ENCODE peak calls at places on chromosomes 12 and 14, in eight cellular contexts. One of them, this sample, is unnamed.

GRCh38 chr12:102659200-102659911 is 179.0 kb upstream of the IGF1 start:
- DNase-seq in endothelial cell: no peak
- DNase-seq in HFFc6: no peak
- DNase-seq in GM10248: no peak
- DNase-seq in activated B cell treated with CpG ODN at 0.5 μM for 24 hours: no peak
- DNase-seq in HCT116: no peak
- DNase-seq in PC-9: no peak
- DNase-seq in transverse colon: no peak
- DNase-seq in this sample: no peak

GRCh38 chr14:70741482-70741881 is 67.8 kb downstream of the MAP3K9 start:
- DNase-seq in endothelial cell: no peak
- DNase-seq in HFFc6: no peak
- DNase-seq in GM10248: no peak
- DNase-seq in activated B cell treated with CpG ODN at 0.5 μM for 24 hours: no peak
- DNase-seq in HCT116: no peak
- DNase-seq in PC-9: no peak
- DNase-seq in transverse colon: no peak
- DNase-seq in this sample: no peak

GRCh38 chr14:90381999-90382451 is 14.8 kb upstream of the CALM1 start:
- DNase-seq in endothelial cell: peak
- DNase-seq in HFFc6: no peak
- DNase-seq in GM10248: no peak
- DNase-seq in activated B cell treated with CpG ODN at 0.5 μM for 24 hours: no peak
- DNase-seq in HCT116: no peak
- DNase-seq in PC-9: no peak
- DNase-seq in transverse colon: peak
- DNase-seq in this sample: no peak

GRCh38 chr14:54675236-54676125 is 108.6 kb downstream of the SAMD4A start:
- DNase-seq in endothelial cell: no peak
- DNase-seq in HFFc6: no peak
- DNase-seq in GM10248: no peak
- DNase-seq in activated B cell treated with CpG ODN at 0.5 μM for 24 hours: no peak
- DNase-seq in HCT116: no peak
- DNase-seq in PC-9: no peak
- DNase-seq in transverse colon: no peak
- DNase-seq in this sample: no peak

GRCh38 chr14:99476864-99477263 is 3.8 kb downstream of the SETD3 start:
- DNase-seq in endothelial cell: no peak
- DNase-seq in HFFc6: peak
- DNase-seq in GM10248: no peak
- DNase-seq in activated B cell treated with CpG ODN at 0.5 μM for 24 hours: no peak
- DNase-seq in HCT116: no peak
- DNase-seq in PC-9: no peak
- DNase-seq in transverse colon: no peak
- DNase-seq in this sample: peak

GRCh38 chr12:93347054-93347786 is 30.5 kb upstream of the NUDT4 start:
- DNase-seq in endothelial cell: no peak
- DNase-seq in HFFc6: no peak
- DNase-seq in GM10248: no peak
- DNase-seq in activated B cell treated with CpG ODN at 0.5 μM for 24 hours: no peak
- DNase-seq in HCT116: no peak
- DNase-seq in PC-9: no peak
- DNase-seq in transverse colon: no peak
- DNase-seq in this sample: no peak

GRCh38 chr12:65119063-65119462 is 2.0 kb downstream of the WIF1 start:
- DNase-seq in endothelial cell: no peak
- DNase-seq in HFFc6: no peak
- DNase-seq in GM10248: no peak
- DNase-seq in activated B cell treated with CpG ODN at 0.5 μM for 24 hours: no peak
- DNase-seq in HCT116: no peak
- DNase-seq in PC-9: no peak
- DNase-seq in transverse colon: no peak
- DNase-seq in this sample: no peak

GRCh38 chr12:3432176-3432742 is 58.7 kb upstream of the PRMT8 start:
- DNase-seq in endothelial cell: no peak
- DNase-seq in HFFc6: no peak
- DNase-seq in GM10248: no peak
- DNase-seq in activated B cell treated with CpG ODN at 0.5 μM for 24 hours: no peak
- DNase-seq in HCT116: no peak
- DNase-seq in PC-9: no peak
- DNase-seq in transverse colon: peak
- DNase-seq in this sample: no peak

GRCh38 chr14:89058707-89059106 is 234.3 kb downstream of the TTC8 start:
- DNase-seq in endothelial cell: no peak
- DNase-seq in HFFc6: peak
- DNase-seq in GM10248: no peak
- DNase-seq in activated B cell treated with CpG ODN at 0.5 μM for 24 hours: no peak
- DNase-seq in HCT116: no peak
- DNase-seq in PC-9: no peak
- DNase-seq in transverse colon: no peak
- DNase-seq in this sample: no peak

GRCh38 chr12:45309826-45310626 is 94.1 kb downstream of the ANO6 start:
- DNase-seq in endothelial cell: no peak
- DNase-seq in HFFc6: peak
- DNase-seq in GM10248: no peak
- DNase-seq in activated B cell treated with CpG ODN at 0.5 μM for 24 hours: no peak
- DNase-seq in HCT116: no peak
- DNase-seq in PC-9: no peak
- DNase-seq in transverse colon: no peak
- DNase-seq in this sample: no peak

GRCh38 chr12:13745100-13745678 is 236.2 kb downstream of the GRIN2B start:
- DNase-seq in endothelial cell: no peak
- DNase-seq in HFFc6: no peak
- DNase-seq in GM10248: no peak
- DNase-seq in activated B cell treated with CpG ODN at 0.5 μM for 24 hours: no peak
- DNase-seq in HCT116: no peak
- DNase-seq in PC-9: no peak
- DNase-seq in transverse colon: peak
- DNase-seq in this sample: no peak

GRCh38 chr14:22220427-22220826 is 368.6 kb downstream of the DAD1 start:
- DNase-seq in endothelial cell: no peak
- DNase-seq in HFFc6: peak
- DNase-seq in GM10248: no peak
- DNase-seq in activated B cell treated with CpG ODN at 0.5 μM for 24 hours: no peak
- DNase-seq in HCT116: no peak
- DNase-seq in PC-9: no peak
- DNase-seq in transverse colon: no peak
- DNase-seq in this sample: no peak

GRCh38 chr14:105664691-105665090 is 138.3 kb downstream of the TMEM121 start:
- DNase-seq in endothelial cell: no peak
- DNase-seq in HFFc6: no peak
- DNase-seq in GM10248: no peak
- DNase-seq in activated B cell treated with CpG ODN at 0.5 μM for 24 hours: no peak
- DNase-seq in HCT116: no peak
- DNase-seq in PC-9: no peak
- DNase-seq in transverse colon: no peak
- DNase-seq in this sample: no peak

GRCh38 chr14:48747683-48748082 is 838.5 kb downstream of the RPS29 start:
- DNase-seq in endothelial cell: no peak
- DNase-seq in HFFc6: no peak
- DNase-seq in GM10248: no peak
- DNase-seq in activated B cell treated with CpG ODN at 0.5 μM for 24 hours: no peak
- DNase-seq in HCT116: no peak
- DNase-seq in PC-9: no peak
- DNase-seq in transverse colon: no peak
- DNase-seq in this sample: no peak

GRCh38 chr12:90621927-90622326 is 333.0 kb downstream of the CCER1 start:
- DNase-seq in endothelial cell: no peak
- DNase-seq in HFFc6: no peak
- DNase-seq in GM10248: no peak
- DNase-seq in activated B cell treated with CpG ODN at 0.5 μM for 24 hours: no peak
- DNase-seq in HCT116: no peak
- DNase-seq in PC-9: no peak
- DNase-seq in transverse colon: no peak
- DNase-seq in this sample: no peak

GRCh38 chr12:121861549-121862254 is 3.0 kb upstream of the HPD start:
- DNase-seq in endothelial cell: no peak
- DNase-seq in HFFc6: peak
- DNase-seq in GM10248: no peak
- DNase-seq in activated B cell treated with CpG ODN at 0.5 μM for 24 hours: no peak
- DNase-seq in HCT116: no peak
- DNase-seq in PC-9: no peak
- DNase-seq in transverse colon: no peak
- DNase-seq in this sample: no peak

GRCh38 chr12:574475-575128 is 88.6 kb downstream of the NINJ2 start:
- DNase-seq in endothelial cell: no peak
- DNase-seq in HFFc6: no peak
- DNase-seq in GM10248: no peak
- DNase-seq in activated B cell treated with CpG ODN at 0.5 μM for 24 hours: no peak
- DNase-seq in HCT116: peak
- DNase-seq in PC-9: no peak
- DNase-seq in transverse colon: no peak
- DNase-seq in this sample: no peak

GRCh38 chr12:117685115-117685926 is 283.5 kb downstream of the KSR2 start:
- DNase-seq in endothelial cell: peak
- DNase-seq in HFFc6: peak
- DNase-seq in GM10248: no peak
- DNase-seq in activated B cell treated with CpG ODN at 0.5 μM for 24 hours: no peak
- DNase-seq in HCT116: no peak
- DNase-seq in PC-9: peak
- DNase-seq in transverse colon: peak
- DNase-seq in this sample: no peak
- TF ChIP-seq CTCF in endothelial cell: peak
- TF ChIP-seq CTCF in HFFc6: peak
- TF ChIP-seq CTCF in GM10248: no peak
- TF ChIP-seq CTCF in activated B cell treated with CpG ODN at 0.5 μM for 24 hours: no peak
- TF ChIP-seq CTCF in HCT116: no peak
- TF ChIP-seq CTCF in PC-9: no peak
- TF ChIP-seq CTCF in transverse colon: no peak
- TF ChIP-seq CTCF in this sample: no peak

DNA sequence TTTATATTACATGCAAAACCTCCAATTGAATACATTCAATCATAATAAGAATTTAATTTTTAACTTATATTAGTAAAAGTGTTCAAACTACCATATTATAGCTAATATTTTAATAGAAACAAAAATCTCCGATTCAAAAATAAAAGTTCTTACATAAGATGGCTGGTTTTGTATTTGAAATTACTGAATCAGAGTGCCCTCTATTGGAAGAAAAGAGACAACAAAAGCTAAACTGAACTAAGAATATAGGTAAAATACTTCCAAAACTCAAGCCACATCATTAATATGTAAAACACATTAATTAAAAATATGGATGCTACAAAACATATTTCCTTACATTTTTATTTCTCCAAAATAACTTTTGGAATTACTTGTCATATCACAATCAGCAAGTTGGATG is 120.3 kb downstream of the GARIN6 start:
- DNase-seq in endothelial cell: no peak
- DNase-seq in HFFc6: no peak
- DNase-seq in GM10248: peak
- DNase-seq in activated B cell treated with CpG ODN at 0.5 μM for 24 hours: no peak
- DNase-seq in HCT116: peak
- DNase-seq in PC-9: no peak
- DNase-seq in transverse colon: no peak
- DNase-seq in this sample: no peak
- TF ChIP-seq CTCF in endothelial cell: peak
- TF ChIP-seq CTCF in HFFc6: peak
- TF ChIP-seq CTCF in GM10248: peak
- TF ChIP-seq CTCF in activated B cell treated with CpG ODN at 0.5 μM for 24 hours: no peak
- TF ChIP-seq CTCF in HCT116: peak
- TF ChIP-seq CTCF in PC-9: peak
- TF ChIP-seq CTCF in transverse colon: peak
- TF ChIP-seq CTCF in this sample: peak

DNA sequence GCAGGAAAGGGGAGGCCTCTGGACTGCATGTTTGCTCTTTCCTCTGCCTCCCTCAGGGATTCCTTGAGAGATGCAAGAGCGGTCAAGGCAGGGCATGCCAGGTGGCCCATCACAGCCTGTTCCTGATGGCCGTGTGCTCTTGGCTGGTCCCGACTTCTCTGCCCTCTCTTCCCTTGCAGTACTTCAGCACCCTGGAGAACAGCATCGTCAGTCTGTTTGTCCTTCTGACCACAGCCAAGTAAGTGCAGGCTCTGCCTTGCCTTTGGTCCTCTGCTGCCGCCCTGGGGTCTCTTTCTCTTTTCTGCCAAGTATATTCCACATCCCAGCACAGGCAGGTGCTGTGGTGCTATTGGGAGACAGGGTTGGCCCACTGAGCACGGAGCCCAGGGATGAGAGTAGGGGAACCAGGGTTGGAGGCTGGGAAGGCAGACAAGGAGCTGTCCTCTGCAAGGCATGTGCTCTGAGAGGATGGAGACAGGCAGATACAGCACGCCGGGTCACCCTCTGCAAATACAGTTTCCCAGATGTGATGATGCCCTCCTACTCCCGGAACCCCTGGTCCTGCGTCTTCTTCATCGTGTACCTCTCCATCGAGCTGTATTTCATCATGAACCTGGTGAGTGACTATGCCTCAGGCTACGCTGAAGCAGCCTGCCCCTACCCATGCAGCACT is 51.9 kb downstream of the TPCN1 start:
- DNase-seq in endothelial cell: no peak
- DNase-seq in HFFc6: no peak
- DNase-seq in GM10248: no peak
- DNase-seq in activated B cell treated with CpG ODN at 0.5 μM for 24 hours: no peak
- DNase-seq in HCT116: no peak
- DNase-seq in PC-9: no peak
- DNase-seq in transverse colon: no peak
- DNase-seq in this sample: no peak
- TF ChIP-seq CTCF in endothelial cell: no peak
- TF ChIP-seq CTCF in HFFc6: no peak
- TF ChIP-seq CTCF in GM10248: no peak
- TF ChIP-seq CTCF in activated B cell treated with CpG ODN at 0.5 μM for 24 hours: no peak
- TF ChIP-seq CTCF in HCT116: no peak
- TF ChIP-seq CTCF in PC-9: no peak
- TF ChIP-seq CTCF in transverse colon: no peak
- TF ChIP-seq CTCF in this sample: no peak

GRCh38 chr12:69150083-69150795 is 89.1 kb upstream of the CPSF6 start:
- DNase-seq in endothelial cell: no peak
- DNase-seq in HFFc6: no peak
- DNase-seq in GM10248: no peak
- DNase-seq in activated B cell treated with CpG ODN at 0.5 μM for 24 hours: no peak
- DNase-seq in HCT116: no peak
- DNase-seq in PC-9: no peak
- DNase-seq in transverse colon: no peak
- DNase-seq in this sample: no peak
- TF ChIP-seq CTCF in endothelial cell: no peak
- TF ChIP-seq CTCF in HFFc6: no peak
- TF ChIP-seq CTCF in GM10248: no peak
- TF ChIP-seq CTCF in activated B cell treated with CpG ODN at 0.5 μM for 24 hours: no peak
- TF ChIP-seq CTCF in HCT116: no peak
- TF ChIP-seq CTCF in PC-9: no peak
- TF ChIP-seq CTCF in transverse colon: no peak
- TF ChIP-seq CTCF in this sample: no peak